ENCODE peak calls at places on chromosomes 11 and 22, in seven cellular contexts. One of them, this sample, is unnamed.

GRCh38 chr22:32103648-32104326 is 55.3 kb downstream of the C22orf42 start:
- DNase-seq in RWPE1: no peak
- DNase-seq in astrocyte: no peak
- DNase-seq in endothelial cell: no peak
- DNase-seq in adrenal gland: no peak
- DNase-seq in pancreas: no peak
- DNase-seq in fibroblast of pulmonary artery: peak
- DNase-seq in this sample: no peak

GRCh38 chr22:24060375-24060788 is 49.3 kb downstream of the CABIN1 start:
- DNase-seq in pancreas: no peak
- DNase-seq in endothelial cell: no peak
- DNase-seq in adrenal gland: peak
- DNase-seq in fibroblast of pulmonary artery: peak
- DNase-seq in astrocyte: peak
- DNase-seq in RWPE1: no peak
- DNase-seq in this sample: no peak

GRCh38 chr11:63871962-63872832 is 33.3 kb downstream of the MARK2 start:
- DNase-seq in adrenal gland: peak
- DNase-seq in endothelial cell: peak
- DNase-seq in fibroblast of pulmonary artery: peak
- DNase-seq in pancreas: peak
- DNase-seq in astrocyte: peak
- DNase-seq in RWPE1: peak
- DNase-seq in this sample: peak

GRCh38 chr11:27910186-27910941 is 197.6 kb downstream of the KIF18A start:
- DNase-seq in adrenal gland: no peak
- DNase-seq in endothelial cell: no peak
- DNase-seq in pancreas: no peak
- DNase-seq in astrocyte: peak
- DNase-seq in RWPE1: no peak
- DNase-seq in fibroblast of pulmonary artery: peak
- DNase-seq in this sample: no peak

GRCh38 chr11:131064373-131064991 is 148.2 kb upstream of the SNX19 start:
- DNase-seq in pancreas: peak
- DNase-seq in adrenal gland: peak
- DNase-seq in RWPE1: peak
- DNase-seq in fibroblast of pulmonary artery: peak
- DNase-seq in astrocyte: peak
- DNase-seq in endothelial cell: peak
- DNase-seq in this sample: peak

GRCh38 chr11:133661867-133662266 is 129.6 kb upstream of the OPCML start:
- DNase-seq in astrocyte: no peak
- DNase-seq in endothelial cell: no peak
- DNase-seq in adrenal gland: no peak
- DNase-seq in RWPE1: no peak
- DNase-seq in pancreas: no peak
- DNase-seq in fibroblast of pulmonary artery: no peak
- DNase-seq in this sample: no peak

GRCh38 chr22:49188091-49188490 is 639.6 kb downstream of the BRD1 start:
- DNase-seq in pancreas: no peak
- DNase-seq in fibroblast of pulmonary artery: no peak
- DNase-seq in adrenal gland: no peak
- DNase-seq in RWPE1: no peak
- DNase-seq in endothelial cell: no peak
- DNase-seq in astrocyte: no peak
- DNase-seq in this sample: no peak

GRCh38 chr22:39959640-39960447 is at the start of gene TMA7B:
- DNase-seq in adrenal gland: peak
- DNase-seq in RWPE1: peak
- DNase-seq in astrocyte: peak
- DNase-seq in endothelial cell: peak
- DNase-seq in pancreas: no peak
- DNase-seq in fibroblast of pulmonary artery: peak
- DNase-seq in this sample: no peak

GRCh38 chr11:3201112-3201581 is 17.5 kb downstream of the MRGPRG start:
- DNase-seq in endothelial cell: no peak
- DNase-seq in pancreas: peak
- DNase-seq in fibroblast of pulmonary artery: no peak
- DNase-seq in adrenal gland: no peak
- DNase-seq in RWPE1: no peak
- DNase-seq in astrocyte: no peak
- DNase-seq in this sample: no peak

GRCh38 chr11:134560066-134560465 is 148.0 kb upstream of the B3GAT1 start:
- DNase-seq in RWPE1: no peak
- DNase-seq in astrocyte: no peak
- DNase-seq in adrenal gland: peak
- DNase-seq in endothelial cell: no peak
- DNase-seq in fibroblast of pulmonary artery: no peak
- DNase-seq in pancreas: no peak
- DNase-seq in this sample: peak

GRCh38 chr11:76856111-76856510 is 4.6 kb upstream of the ACER3 start:
- DNase-seq in RWPE1: no peak
- DNase-seq in endothelial cell: no peak
- DNase-seq in pancreas: no peak
- DNase-seq in fibroblast of pulmonary artery: peak
- DNase-seq in adrenal gland: no peak
- DNase-seq in astrocyte: no peak
- DNase-seq in this sample: no peak

GRCh38 chr11:22459053-22459452 is 120.9 kb downstream of the SLC17A6 start:
- DNase-seq in astrocyte: peak
- DNase-seq in adrenal gland: no peak
- DNase-seq in fibroblast of pulmonary artery: peak
- DNase-seq in endothelial cell: no peak
- DNase-seq in RWPE1: peak
- DNase-seq in pancreas: no peak
- DNase-seq in this sample: no peak

GRCh38 chr11:71240865-71241691 is 11.3 kb downstream of the SHANK2 start:
- DNase-seq in endothelial cell: no peak
- DNase-seq in adrenal gland: peak
- DNase-seq in RWPE1: peak
- DNase-seq in fibroblast of pulmonary artery: peak
- DNase-seq in pancreas: no peak
- DNase-seq in astrocyte: peak
- DNase-seq in this sample: no peak

DNA sequence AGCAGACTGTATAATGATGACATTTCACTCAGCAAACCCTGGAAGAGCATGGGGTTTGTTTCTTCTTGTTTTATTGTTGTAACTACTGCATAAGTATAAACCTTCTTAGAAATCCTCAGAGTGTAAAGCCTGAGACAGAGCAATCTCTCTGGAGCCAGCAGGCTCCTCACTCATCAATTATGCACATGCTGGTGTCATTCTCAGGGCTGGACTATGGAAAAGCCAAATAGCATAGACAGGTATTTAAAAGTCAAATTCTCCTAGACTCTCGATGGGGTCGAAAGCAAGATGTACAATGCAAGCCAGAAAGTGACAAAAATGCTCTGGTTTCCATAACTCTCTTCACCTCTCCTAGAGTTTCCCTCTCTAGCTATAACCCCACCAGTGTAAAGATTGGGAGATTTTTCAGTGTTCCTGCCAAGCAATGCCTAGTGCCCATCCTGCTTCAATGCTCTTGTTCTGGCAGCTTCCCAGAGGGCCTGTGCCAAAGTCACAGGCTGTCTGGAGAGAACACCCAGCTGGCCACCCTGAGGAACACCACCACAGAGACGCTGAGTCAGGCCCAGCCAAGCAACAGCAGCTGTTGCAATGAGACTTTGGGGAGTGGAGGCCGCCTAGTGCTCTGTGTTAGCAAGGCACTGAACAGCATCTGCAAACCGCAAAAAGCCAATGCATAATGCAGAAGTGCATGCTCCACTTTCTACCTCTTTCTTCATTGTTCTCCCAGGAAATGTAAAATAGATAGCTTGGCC is 167.9 kb downstream of the NXPE2 start:
- DNase-seq in adrenal gland: peak
- DNase-seq in astrocyte: peak
- DNase-seq in fibroblast of pulmonary artery: no peak
- DNase-seq in pancreas: no peak
- DNase-seq in RWPE1: no peak
- DNase-seq in endothelial cell: no peak
- DNase-seq in this sample: peak
- TF ChIP-seq CTCF in adrenal gland: no peak
- TF ChIP-seq CTCF in astrocyte: no peak
- TF ChIP-seq CTCF in fibroblast of pulmonary artery: no peak
- TF ChIP-seq CTCF in pancreas: no peak
- TF ChIP-seq CTCF in RWPE1: no peak
- TF ChIP-seq CTCF in endothelial cell: no peak
- TF ChIP-seq CTCF in this sample: no peak

GRCh38 chr11:92314499-92314898 is 89.9 kb downstream of the FAT3 start:
- DNase-seq in astrocyte: no peak
- DNase-seq in pancreas: no peak
- DNase-seq in fibroblast of pulmonary artery: peak
- DNase-seq in adrenal gland: no peak
- DNase-seq in RWPE1: no peak
- DNase-seq in endothelial cell: no peak
- DNase-seq in this sample: no peak

GRCh38 chr11:92311616-92312449 is 87.2 kb downstream of the FAT3 start:
- DNase-seq in endothelial cell: no peak
- DNase-seq in astrocyte: no peak
- DNase-seq in fibroblast of pulmonary artery: peak
- DNase-seq in RWPE1: no peak
- DNase-seq in adrenal gland: no peak
- DNase-seq in pancreas: no peak
- DNase-seq in this sample: no peak

GRCh38 chr11:92316410-92316809 is 91.8 kb downstream of the FAT3 start:
- DNase-seq in astrocyte: no peak
- DNase-seq in pancreas: no peak
- DNase-seq in fibroblast of pulmonary artery: no peak
- DNase-seq in RWPE1: no peak
- DNase-seq in endothelial cell: no peak
- DNase-seq in adrenal gland: no peak
- DNase-seq in this sample: no peak

GRCh38 chr11:92322225-92322624 is 97.6 kb downstream of the FAT3 start:
- DNase-seq in pancreas: no peak
- DNase-seq in fibroblast of pulmonary artery: peak
- DNase-seq in adrenal gland: no peak
- DNase-seq in astrocyte: peak
- DNase-seq in RWPE1: no peak
- DNase-seq in endothelial cell: no peak
- DNase-seq in this sample: no peak

DNA sequence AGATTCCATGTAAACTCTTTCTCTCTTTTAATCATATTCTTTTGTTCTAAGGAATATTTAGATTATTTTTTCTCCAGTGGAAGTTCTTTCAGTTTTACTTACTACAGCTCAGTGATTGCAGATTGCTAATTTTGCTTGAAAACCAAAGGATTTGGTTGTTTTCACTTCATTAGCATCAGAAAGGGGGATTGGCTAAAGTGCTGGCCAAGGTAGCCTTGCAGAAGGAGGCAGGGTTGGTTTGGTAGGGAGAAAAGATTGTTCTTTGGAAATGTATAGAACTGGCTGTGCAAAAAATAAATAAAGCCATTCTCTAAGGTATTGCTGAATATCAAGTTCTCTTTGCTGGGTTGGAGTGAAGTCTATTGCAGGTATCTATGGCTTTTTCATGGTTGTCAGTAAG is 92.6 kb downstream of the FAT3 start:
- DNase-seq in astrocyte: no peak
- DNase-seq in endothelial cell: no peak
- DNase-seq in pancreas: no peak
- DNase-seq in adrenal gland: no peak
- DNase-seq in fibroblast of pulmonary artery: no peak
- DNase-seq in RWPE1: no peak
- DNase-seq in this sample: no peak
- TF ChIP-seq CTCF in astrocyte: no peak
- TF ChIP-seq CTCF in endothelial cell: no peak
- TF ChIP-seq CTCF in pancreas: no peak
- TF ChIP-seq CTCF in adrenal gland: no peak
- TF ChIP-seq CTCF in fibroblast of pulmonary artery: no peak
- TF ChIP-seq CTCF in RWPE1: no peak
- TF ChIP-seq CTCF in this sample: no peak

DNA sequence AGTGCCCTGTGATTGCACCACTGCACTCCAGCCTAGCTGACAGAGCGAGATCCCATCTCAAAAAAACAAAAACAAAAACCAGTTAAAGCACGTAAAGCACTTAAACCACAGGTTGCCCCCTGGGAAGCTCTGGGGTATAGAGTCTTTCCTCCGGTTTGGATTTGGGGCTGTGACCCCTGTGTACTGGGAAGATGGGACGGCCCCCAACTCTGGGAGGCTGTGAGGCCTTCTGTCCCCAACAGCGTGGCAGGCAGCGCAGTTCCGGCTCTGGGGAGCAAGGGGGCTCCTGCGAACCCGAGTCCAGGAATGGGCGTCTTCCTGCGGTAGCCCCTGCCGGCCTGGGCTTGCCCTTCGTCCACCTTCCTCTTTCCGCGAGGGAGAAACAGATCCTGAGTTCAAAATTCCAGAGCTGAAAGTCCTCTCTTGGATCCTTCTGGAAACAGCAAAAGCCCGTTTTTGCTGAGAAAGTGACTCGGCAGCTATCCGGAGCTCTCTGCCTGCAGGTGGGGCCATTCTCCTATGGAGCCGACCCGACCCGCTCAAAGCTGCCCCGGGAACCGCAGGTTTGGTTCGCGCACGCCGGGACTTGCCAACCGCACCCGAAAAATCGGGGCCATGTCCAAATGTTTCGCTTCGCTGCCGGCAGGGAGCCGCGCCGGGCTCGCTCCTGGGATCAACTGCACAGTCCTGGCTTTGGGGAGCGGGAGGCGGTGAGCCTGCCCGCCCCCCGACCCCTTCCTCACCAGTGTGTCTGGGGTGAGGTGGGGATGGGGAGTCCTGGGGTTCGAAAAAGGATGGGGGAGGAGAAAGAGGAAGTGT is 36.3 kb upstream of the POLA2 start:
- DNase-seq in astrocyte: peak
- DNase-seq in pancreas: peak
- DNase-seq in RWPE1: peak
- DNase-seq in fibroblast of pulmonary artery: peak
- DNase-seq in adrenal gland: peak
- DNase-seq in endothelial cell: peak
- DNase-seq in this sample: peak
- TF ChIP-seq CTCF in astrocyte: peak
- TF ChIP-seq CTCF in pancreas: no peak
- TF ChIP-seq CTCF in RWPE1: peak
- TF ChIP-seq CTCF in fibroblast of pulmonary artery: peak
- TF ChIP-seq CTCF in adrenal gland: peak
- TF ChIP-seq CTCF in endothelial cell: no peak
- TF ChIP-seq CTCF in this sample: no peak

GRCh38 chr11:46529086-46529905 is 64.5 kb downstream of the AMBRA1 start:
- DNase-seq in astrocyte: peak
- DNase-seq in fibroblast of pulmonary artery: peak
- DNase-seq in RWPE1: peak
- DNase-seq in pancreas: peak
- DNase-seq in endothelial cell: peak
- DNase-seq in adrenal gland: peak
- DNase-seq in this sample: peak

GRCh38 chr11:46524201-46524600 is 69.6 kb downstream of the AMBRA1 start:
- DNase-seq in endothelial cell: no peak
- DNase-seq in adrenal gland: no peak
- DNase-seq in astrocyte: no peak
- DNase-seq in pancreas: no peak
- DNase-seq in fibroblast of pulmonary artery: no peak
- DNase-seq in RWPE1: no peak
- DNase-seq in this sample: no peak

GRCh38 chr11:46527586-46527985 is 66.2 kb downstream of the AMBRA1 start:
- DNase-seq in astrocyte: no peak
- DNase-seq in pancreas: no peak
- DNase-seq in adrenal gland: no peak
- DNase-seq in RWPE1: no peak
- DNase-seq in fibroblast of pulmonary artery: no peak
- DNase-seq in endothelial cell: no peak
- DNase-seq in this sample: no peak

GRCh38 chr11:46528445-46529085 is 65.3 kb downstream of the AMBRA1 start:
- DNase-seq in fibroblast of pulmonary artery: no peak
- DNase-seq in endothelial cell: no peak
- DNase-seq in RWPE1: no peak
- DNase-seq in adrenal gland: no peak
- DNase-seq in astrocyte: no peak
- DNase-seq in pancreas: no peak
- DNase-seq in this sample: no peak

GRCh38 chr11:46526489-46527215 is 67.2 kb downstream of the AMBRA1 start:
- DNase-seq in RWPE1: peak
- DNase-seq in fibroblast of pulmonary artery: no peak
- DNase-seq in endothelial cell: no peak
- DNase-seq in astrocyte: no peak
- DNase-seq in pancreas: no peak
- DNase-seq in adrenal gland: no peak
- DNase-seq in this sample: no peak
- TF ChIP-seq CTCF in RWPE1: no peak
- TF ChIP-seq CTCF in fibroblast of pulmonary artery: no peak
- TF ChIP-seq CTCF in endothelial cell: no peak
- TF ChIP-seq CTCF in astrocyte: no peak
- TF ChIP-seq CTCF in pancreas: no peak
- TF ChIP-seq CTCF in adrenal gland: no peak
- TF ChIP-seq CTCF in this sample: no peak